ENCODE peak calls at places on chromosomes 6 and 20, in seven cellular contexts. M is AG20443; J is activated CD4-positive, alpha-beta T cell treated with anti-CD3 and anti-CD28 coated beads, Interleukin-2, amount 50 U/mL, for 1 hour; W is CD4-positive, CD25-positive, alpha-beta regulatory T cell; I is NCI-H82; U is prostate gland; F is T-helper 9 cell. P is an unnamed sample.

GRCh38 chr6:11918021-11918738 is 93.9 kb upstream of the HIVEP1 start:
- DNase-seq in F (no peak), I (no peak), J (no peak), U (no peak), W (no peak), M (peak; percentile 85), P (no peak)

GRCh38 chr20:57330998-57331397 is 1.4 kb downstream of the SPO11 start:
- DNase-seq in U (no peak), I (no peak), J (no peak), F (no peak), W (no peak), M (peak; percentile 36), P (no peak)

GRCh38 chr20:13995841-13996240 is 525 bp downstream of the MACROD2 start:
- DNase-seq in W (no peak), F (no peak), U (peak; percentile 52), M (peak; percentile 58), J (no peak), I (peak; percentile 71), P (no peak)

GRCh38 chr20:10433623-10434466 is at the start of gene MKKS:
- DNase-seq in W (peak; percentile 79), U (peak; percentile 82), M (peak; percentile 97), I (peak; percentile 91), F (peak; percentile 79), J (peak; percentile 87), P (peak; percentile 31)

GRCh38 chr20:35648836-35649235 is 15.9 kb downstream of the CPNE1 start:
- DNase-seq in I (no peak), W (no peak), M (no peak), J (no peak), U (no peak), F (no peak), P (no peak)

GRCh38 chr20:31239139-31239538 is 18.3 kb upstream of the DEFB115 start:
- DNase-seq in U (no peak), I (no peak), W (no peak), J (no peak), F (no peak), M (no peak), P (no peak)

GRCh38 chr6:81834141-81834621 is 81.7 kb upstream of the TENT5A start:
- DNase-seq in W (no peak), M (peak; percentile 76), I (no peak), F (no peak), J (no peak), U (no peak), P (no peak)

GRCh38 chr6:80366721-80367120 is 260.2 kb downstream of the BCKDHB start:
- DNase-seq in J (no peak), U (no peak), M (no peak), F (no peak), W (no peak), I (peak; percentile 86), P (no peak)

GRCh38 chr6:111683749-111684267 is 78.1 kb upstream of the TRAF3IP2 start:
- DNase-seq in W (no peak), I (no peak), J (no peak), M (peak; percentile 80), F (no peak), U (no peak), P (no peak)

GRCh38 chr6:169918954-169919549 is 167.6 kb downstream of the ERMARD start:
- DNase-seq in I (no peak), F (no peak), W (no peak), M (no peak), J (no peak), U (no peak), P (no peak)

GRCh38 chr6:3120765-3121089 is 2.2 kb downstream of the BPHL start:
- DNase-seq in F (no peak), U (no peak), M (no peak), W (no peak), I (no peak), J (no peak), P (no peak)

GRCh38 chr20:17505664-17506517 is 25.3 kb downstream of the BFSP1 start:
- DNase-seq in U (no peak), M (no peak), J (peak; percentile 25), I (no peak), W (no peak), F (peak; percentile 12), P (no peak)

GRCh38 chr20:62159835-62160234 is 16.3 kb downstream of the SS18L1 start:
- DNase-seq in I (no peak), M (no peak), J (no peak), U (no peak), W (no peak), F (no peak), P (no peak)

GRCh38 chr6:163098827-163099469 is 315.6 kb upstream of the QKI start:
- DNase-seq in U (no peak), J (no peak), F (no peak), I (no peak), M (no peak), W (no peak), P (no peak)

GRCh38 chr6:64081459-64081858 is 445.9 kb downstream of the PHF3 start:
- DNase-seq in J (no peak), M (no peak), W (no peak), U (no peak), F (no peak), I (no peak), P (no peak)

GRCh38 chr6:114108119-114109002 is 137.4 kb upstream of the HDAC2 start:
- DNase-seq in F (peak; percentile 12), J (peak; percentile 27), W (no peak), M (peak; percentile 75), I (peak; percentile 88), U (peak; percentile 54), P (no peak)

GRCh38 chr6:152129606-152130249 is 322.2 kb downstream of the ESR1 start:
- DNase-seq in J (no peak), F (no peak), U (no peak), M (peak; percentile 67), W (no peak), I (no peak), P (no peak)

GRCh38 chr20:60976913-60977312 is 275.1 kb upstream of the CDH4 start:
- DNase-seq in W (no peak), J (no peak), F (no peak), M (no peak), U (no peak), I (peak; percentile 5), P (no peak)

GRCh38 chr6:7108964-7109836 is 1.4 kb downstream of the RREB1 start:
- DNase-seq in M (peak; percentile 82), J (peak; percentile 28), U (peak; percentile 72), I (peak; percentile 71), F (peak; percentile 16), W (peak; percentile 23), P (peak; percentile 19)

GRCh38 chr6:99711302-99711701 is 104.7 kb downstream of the PRDM13 start:
- DNase-seq in M (no peak), I (no peak), W (no peak), U (no peak), J (no peak), F (no peak), P (no peak)

GRCh38 chr6:164057876-164058275 is 643.4 kb downstream of the QKI start:
- DNase-seq in J (no peak), F (no peak), U (no peak), I (no peak), W (no peak), M (no peak), P (no peak)

GRCh38 chr6:168216139-168216538 is 103.4 kb downstream of the DACT2 start:
- DNase-seq in W (no peak), M (no peak), J (no peak), I (no peak), F (no peak), U (no peak), P (no peak)

GRCh38 chr6:30344191-30344867 is 627 bp upstream of the RPP21 start:
- DNase-seq in J (no peak), I (no peak), W (no peak), F (no peak), M (no peak), U (no peak), P (no peak)

GRCh38 chr6:30493643-30494250 is 4.4 kb downstream of the HLA-E start:
- DNase-seq in F (no peak), I (no peak), J (no peak), W (no peak), M (no peak), U (no peak), P (no peak)

GRCh38 chr20:12927489-12927888 is 81.3 kb upstream of the SPTLC3 start:
- DNase-seq in M (no peak), F (no peak), I (no peak), W (no peak), U (no peak), J (no peak), P (no peak)

GRCh38 chr20:25548613-25549086 is 36.7 kb downstream of the NINL start:
- DNase-seq in M (no peak), U (no peak), W (no peak), F (no peak), I (no peak), J (no peak), P (no peak)

GRCh38 chr6:170206931-170207431 is 83.9 kb downstream of the DLL1 start:
- DNase-seq in J (no peak), M (no peak), F (no peak), W (no peak), I (no peak), U (peak; percentile 3), P (no peak)

GRCh38 chr6:111201764-111202163 is 114.5 kb downstream of the SLC16A10 start:
- DNase-seq in U (no peak), M (no peak), F (no peak), W (no peak), I (no peak), J (no peak), P (no peak)

GRCh38 chr6:134422426-134423231 is 104.7 kb upstream of the SGK1 start:
- DNase-seq in M (peak; percentile 82), J (no peak), U (no peak), I (no peak), W (no peak), F (no peak), P (no peak)

GRCh38 chr20:4060054-4060795 is 44.9 kb upstream of the RNF24 start:
- DNase-seq in M (no peak), F (no peak), J (no peak), U (peak; percentile 94), W (no peak), I (no peak), P (no peak)

GRCh38 chr6:31572041-31572911 is at the start of gene LTA:
- DNase-seq in W (peak; percentile 68), F (peak; percentile 69), I (no peak), J (peak; percentile 71), U (no peak), M (no peak), P (no peak)

GRCh38 chr6:150751296-150751695 is 114.2 kb upstream of the MTHFD1L start:
- DNase-seq in I (no peak), J (no peak), F (no peak), U (no peak), W (no peak), M (peak; percentile 76), P (no peak)

GRCh38 chr6:10384719-10385511 is 30.0 kb downstream of the TFAP2A start:
- DNase-seq in J (no peak), M (no peak), F (no peak), I (no peak), W (no peak), U (no peak), P (no peak)

GRCh38 chr6:71488186-71488585 is 199.6 kb downstream of the OGFRL1 start:
- DNase-seq in I (no peak), U (no peak), J (no peak), M (no peak), F (no peak), W (no peak), P (no peak)

GRCh38 chr20:51284161-51284560 is 258.4 kb downstream of the NFATC2 start:
- DNase-seq in M (no peak), I (no peak), W (no peak), J (no peak), F (no peak), U (no peak), P (no peak)

GRCh38 chr20:219290-220115 is 7.6 kb upstream of the DEFB129 start:
- DNase-seq in M (peak; percentile 20), J (no peak), F (no peak), I (peak; percentile 55), U (no peak), W (no peak), P (no peak)

P was measured in thoracic aorta.